ENCODE peak calls at places on chromosomes 6 and 20, in ten cellular contexts. A is BJ; J is NCI-H2107; U is GM23338; L is frontal cortex; W is NCI-H1436; G is stimulated activated CD4-positive, alpha-beta T cell treated with anti-CD3 and anti-CD28 coated beads, Interleukin-15, amount 100 ng/mL, for 1 hour; B is NCI-H446 treated with DMSO at 0.1 percent for 48 hours; Y is KBM-7; R is T-helper 22 cell. Q is an unnamed sample.

GRCh38 chr6:144786825-144787224 is 501.7 kb downstream of the UTRN start:
- DNase-seq in J (no peak), U (no peak), A (no peak), R (no peak), W (no peak), B (no peak), G (no peak), Y (no peak), L (no peak), Q (no peak)

GRCh38 chr20:62030834-62031434 is 34.7 kb downstream of the TAF4 start:
- DNase-seq in L (no peak), B (no peak), J (no peak), R (no peak), Y (no peak), A (no peak), W (no peak), U (no peak), G (no peak), Q (peak; percentile 44)

GRCh38 chr6:154164397-154164796 is 125.4 kb downstream of the OPRM1 start:
- DNase-seq in B (peak; percentile 1), U (no peak), Y (no peak), J (no peak), G (no peak), W (no peak), R (no peak), A (no peak), L (peak; percentile 7), Q (no peak)

GRCh38 chr6:127938701-127939100 is 37.8 kb upstream of the THEMIS start:
- DNase-seq in J (no peak), Y (peak; percentile 59), R (no peak), A (no peak), G (no peak), U (peak; percentile 18), L (no peak), W (no peak), B (no peak), Q (no peak)

GRCh38 chr6:125753218-125753936 is 3.9 kb downstream of the HEY2 start:
- DNase-seq in R (no peak), W (no peak), J (no peak), G (no peak), Y (peak; percentile 66), U (peak; percentile 34), A (no peak), B (peak; percentile 3), L (no peak), Q (no peak)

GRCh38 chr20:19272976-19273654 is 60.7 kb downstream of the SLC24A3 start:
- DNase-seq in W (no peak), R (no peak), J (no peak), B (no peak), Y (no peak), L (no peak), U (no peak), A (no peak), G (no peak), Q (no peak)

GRCh38 chr20:23126281-23127061 is 40.3 kb upstream of the CD93 start:
- DNase-seq in J (no peak), L (no peak), A (no peak), U (no peak), W (no peak), Y (peak; percentile 70), R (no peak), G (no peak), B (no peak), Q (no peak)

GRCh38 chr6:169988769-169989550 is 237.5 kb downstream of the ERMARD start:
- DNase-seq in B (no peak), J (no peak), Y (no peak), G (no peak), W (no peak), R (no peak), A (no peak), U (no peak), L (no peak), Q (no peak)

GRCh38 chr6:95530176-95530799 is 47.0 kb upstream of the MANEA start:
- DNase-seq in A (no peak), W (no peak), G (no peak), Y (no peak), U (peak; percentile 27), R (no peak), J (no peak), L (no peak), B (no peak), Q (no peak)

GRCh38 chr6:137709424-137710281 is 157.4 kb upstream of the TNFAIP3 start:
- DNase-seq in J (no peak), R (no peak), L (no peak), W (no peak), A (no peak), U (no peak), G (no peak), Y (no peak), B (no peak), Q (no peak)

GRCh38 chr20:47244451-47244850 is 112.0 kb downstream of the ZMYND8 start:
- DNase-seq in Y (no peak), L (no peak), W (no peak), J (no peak), A (no peak), U (no peak), B (no peak), G (no peak), R (no peak), Q (no peak)

GRCh38 chr20:52972190-52972937 is at the start of gene TSHZ2:
- DNase-seq in J (no peak), A (no peak), L (peak; percentile 32), B (peak; percentile 66), Y (no peak), G (peak; percentile 20), R (peak; percentile 23), W (peak; percentile 36), U (no peak), Q (no peak)

GRCh38 chr6:46263709-46264091 is 92.9 kb upstream of the ENPP5 start:
- DNase-seq in B (no peak), G (no peak), W (no peak), A (peak; percentile 96), R (no peak), Y (no peak), J (no peak), U (no peak), L (no peak), Q (no peak)

GRCh38 chr6:133512410-133513016 is 271.4 kb downstream of the EYA4 start:
- DNase-seq in B (no peak), Y (peak; percentile 60), R (no peak), U (peak; percentile 68), W (peak; percentile 48), G (no peak), J (peak; percentile 3), A (no peak), L (peak; percentile 32), Q (no peak)

GRCh38 chr6:14743465-14744211 is 502.2 kb upstream of the JARID2 start:
- DNase-seq in R (no peak), J (no peak), Y (no peak), B (no peak), L (no peak), W (no peak), U (no peak), A (peak; percentile 99), G (peak; percentile 17), Q (no peak)

Q was measured in memory B cell.